ENCODE peak calls at places on chromosomes 12 and 14, in eight cellular contexts. D is astrocyte of the cerebellum; H is A172; F is cardiac fibroblast; G is CD8-positive, alpha-beta T cell; I is GM12865; V is AG10803; T is C1 segment of cervical spinal cord. Y is an unnamed sample.

GRCh38 chr14:71688576-71688975 is 243.7 kb upstream of the RGS6 start:
- DNase-seq in I (no peak), D (no peak), H (no peak), F (peak; percentile 60), G (no peak), T (no peak), V (peak; percentile 57), Y (no peak)

GRCh38 chr14:25464772-25465171 is 414.8 kb upstream of the STXBP6 start:
- DNase-seq in G (no peak), T (no peak), I (no peak), V (no peak), D (no peak), H (no peak), F (no peak), Y (no peak)

GRCh38 chr14:92247347-92247746 is 75.6 kb upstream of the SLC24A4 start:
- DNase-seq in T (no peak), D (no peak), V (no peak), G (no peak), F (peak; percentile 12), H (no peak), I (no peak), Y (no peak)

GRCh38 chr12:89352242-89352491 is 134 bp downstream of the DUSP6 start:
- DNase-seq in D (no peak), F (no peak), I (no peak), T (peak; percentile 71), H (no peak), V (no peak), G (no peak), Y (no peak)

GRCh38 chr12:77943466-77943865 is 112.8 kb downstream of the NAV3 start:
- DNase-seq in G (no peak), H (peak; percentile 76), T (no peak), F (peak; percentile 94), D (no peak), V (peak; percentile 85), I (no peak), Y (no peak)

GRCh38 chr12:2092890-2093289 is 40.1 kb downstream of the CACNA1C start:
- DNase-seq in T (no peak), V (peak; percentile 62), H (no peak), G (no peak), I (no peak), F (peak; percentile 23), D (no peak), Y (no peak)

GRCh38 chr14:76456200-76456599 is 80.3 kb downstream of the ESRRB start:
- DNase-seq in V (peak; percentile 16), H (peak; percentile 4), D (peak; percentile 1), I (peak; percentile 57), F (peak; percentile 8), T (peak; percentile 3), G (no peak), Y (peak; percentile 11)

GRCh38 chr12:89138048-89138852 is 214.1 kb downstream of the DUSP6 start:
- DNase-seq in I (no peak), F (peak; percentile 40), T (no peak), D (no peak), G (no peak), V (peak; percentile 13), H (no peak), Y (no peak)

GRCh38 chr12:121812320-121812871 is 8.6 kb downstream of the SETD1B start:
- DNase-seq in V (peak; percentile 75), G (no peak), I (peak; percentile 48), T (no peak), H (peak; percentile 53), F (peak; percentile 70), D (no peak), Y (no peak)

GRCh38 chr12:44422559-44422958 is 453.6 kb downstream of the NELL2 start:
- DNase-seq in F (no peak), D (no peak), V (no peak), G (no peak), T (no peak), H (no peak), I (no peak), Y (no peak)

Y was measured in B cell.